ENCODE peak calls at places on chromosomes 7 and 10, in ten cellular contexts. M is prostate gland, O is HL-60, U is tibial artery, K is PC-3, S is kidney epithelial cell, I is GM10248, F is heart left ventricle, R is Panc1, X is OCI-LY7. P is an unnamed sample.
A peak's percentile ranks its signal among the peaks of the same experiment; 100 is the strongest.

GRCh38 chr10:112261281-112261822 is 21.8 kb upstream of the TECTB start:
- DNase-seq in F (no peak), X (no peak), U (no peak), O (no peak), M (no peak), S (no peak), K (no peak), R (no peak), I (no peak), P (no peak)

GRCh38 chr10:108180883-108181282 is 1016.4 kb upstream of the SORCS1 start:
- DNase-seq in O (no peak), R (no peak), X (no peak), F (no peak), U (no peak), K (peak; percentile 49), M (no peak), I (no peak), S (no peak), P (no peak)

GRCh38 chr7:157440346-157441022 is 103.7 kb downstream of the DNAJB6 start:
- DNase-seq in I (no peak), O (no peak), S (no peak), U (no peak), X (peak; percentile 10), R (no peak), K (no peak), M (no peak), F (no peak), P (no peak)

GRCh38 chr10:69912584-69912983 is 110.9 kb downstream of the COL13A1 start:
- DNase-seq in U (no peak), O (no peak), K (no peak), M (peak; percentile 50), X (no peak), I (no peak), F (no peak), S (no peak), R (no peak), P (no peak)

GRCh38 chr10:88831709-88832108 is 19.9 kb downstream of the ANKRD22 start:
- DNase-seq in S (no peak), O (no peak), R (no peak), U (no peak), F (no peak), X (no peak), M (no peak), I (no peak), K (no peak), P (peak; percentile 11)

GRCh38 chr7:83457022-83457892 is 191.7 kb downstream of the SEMA3E start:
- DNase-seq in O (no peak), R (no peak), U (no peak), S (no peak), M (no peak), F (no peak), I (no peak), X (no peak), K (no peak), P (peak; percentile 10)

GRCh38 chr7:35729061-35729783 is 34.3 kb upstream of the HERPUD2 start:
- DNase-seq in M (no peak), S (no peak), I (peak; percentile 67), X (peak; percentile 94), F (no peak), K (no peak), U (no peak), O (no peak), R (no peak), P (no peak)

GRCh38 chr7:80630611-80631010 is 7.8 kb upstream of the CD36 start:
- DNase-seq in X (no peak), S (no peak), K (no peak), M (no peak), U (no peak), I (no peak), R (no peak), F (no peak), O (no peak), P (no peak)

GRCh38 chr7:80379034-80379433 is 132.8 kb downstream of the GNAT3 start:
- DNase-seq in X (no peak), K (peak; percentile 77), I (no peak), S (no peak), R (no peak), O (no peak), M (no peak), U (no peak), F (no peak), P (peak; percentile 56)

GRCh38 chr10:14014423-14014822 is 316.3 kb downstream of the FRMD4A start:
- DNase-seq in R (no peak), F (no peak), I (no peak), X (no peak), U (no peak), O (no peak), M (no peak), K (no peak), S (no peak), P (no peak)

GRCh38 chr7:16986775-16987174 is 105.0 kb upstream of the AGR3 start:
- DNase-seq in R (no peak), U (no peak), S (no peak), K (no peak), F (no peak), X (no peak), O (no peak), M (no peak), I (no peak), P (no peak)

GRCh38 chr7:73442903-73443542 is 9.4 kb downstream of the FZD9 start:
- DNase-seq in F (no peak), I (no peak), O (no peak), U (no peak), K (no peak), M (no peak), R (no peak), X (no peak), S (no peak), P (no peak)

GRCh38 chr7:86116-86515 is 106.3 kb upstream of the FAM20C start:
- DNase-seq in S (no peak), I (no peak), K (no peak), F (no peak), R (no peak), U (peak; percentile 35), M (no peak), O (no peak), X (no peak), P (no peak)

GRCh38 chr10:31697271-31698168 is 231.1 kb downstream of the ARHGAP12 start:
- DNase-seq in R (no peak), I (no peak), O (no peak), F (peak; percentile 92), X (no peak), S (peak; percentile 28), U (peak; percentile 94), M (peak; percentile 10), K (peak; percentile 9), P (no peak)

GRCh38 chr7:56062382-56062781 is 1.7 kb upstream of the SUMF2 start:
- DNase-seq in X (no peak), U (no peak), S (no peak), O (no peak), M (no peak), K (peak; percentile 69), F (no peak), I (no peak), R (no peak), P (no peak)

GRCh38 chr7:80496586-80496985 is 15.3 kb downstream of the GNAT3 start:
- DNase-seq in O (no peak), S (no peak), M (no peak), I (no peak), K (peak; percentile 17), F (no peak), R (no peak), U (no peak), X (no peak), P (no peak)

DNA sequence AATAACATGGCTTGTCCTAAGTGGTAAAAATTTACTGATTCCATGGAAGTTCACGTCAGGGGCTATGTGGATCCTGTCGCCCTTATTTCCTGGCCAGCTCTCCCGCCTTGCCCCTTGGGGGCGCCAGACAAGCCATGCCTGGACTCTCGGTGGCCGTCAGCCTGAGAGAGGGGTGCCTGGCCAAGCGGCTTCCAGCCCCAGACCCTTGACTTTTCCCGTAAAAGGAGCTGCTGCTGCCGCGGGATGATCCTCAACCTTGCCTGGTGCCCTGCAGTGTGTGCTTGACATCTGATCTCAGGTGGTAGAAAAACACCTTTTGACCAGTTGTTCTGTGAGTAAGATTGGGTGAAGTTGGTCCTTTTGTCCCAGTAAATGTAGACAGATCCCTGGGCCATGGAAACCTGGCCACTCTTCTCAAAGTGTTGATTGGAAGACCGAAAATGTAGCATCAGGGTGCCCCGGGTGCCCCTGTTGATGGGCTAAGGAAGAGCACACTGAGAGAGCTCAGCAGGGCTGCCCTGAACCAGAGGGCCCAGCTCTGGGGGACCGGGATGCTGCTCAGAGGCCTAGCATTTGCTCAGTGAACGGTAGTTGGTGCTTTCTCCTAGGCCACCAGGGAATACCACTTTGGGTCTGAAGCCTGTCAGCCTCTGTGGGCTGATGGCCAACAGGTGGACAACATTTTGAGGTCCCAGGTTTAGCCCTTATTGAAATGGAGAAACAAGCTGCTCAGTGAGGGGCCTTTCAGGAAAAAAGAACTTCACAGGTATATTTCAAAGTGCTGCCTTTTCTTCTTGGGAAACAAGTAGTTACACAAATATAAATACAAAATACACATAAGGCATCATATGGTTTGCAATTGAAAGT is 162.5 kb downstream of the LRMDA start:
- DNase-seq in M (no peak), S (no peak), U (no peak), I (no peak), O (no peak), K (no peak), X (no peak), F (no peak), R (no peak), P (no peak)
- TF ChIP-seq CTCF in M (no peak), S (peak; percentile 57), U (no peak), I (no peak), O (no peak), K (peak; percentile 89), X (peak; percentile 54), F (no peak), R (peak; percentile 31), P (peak; percentile 25)

GRCh38 chr7:30908681-30909080 is 3.0 kb upstream of the AQP1 start:
- DNase-seq in M (no peak), O (no peak), S (no peak), U (no peak), I (no peak), F (no peak), K (no peak), R (no peak), X (no peak), P (no peak)
- TF ChIP-seq CTCF in M (no peak), O (no peak), S (no peak), U (no peak), I (peak; percentile 14), F (no peak), K (peak; percentile 17), R (no peak), X (no peak), P (peak; percentile 16)

GRCh38 chr7:31476073-31476745 is 37.7 kb upstream of the ITPRID1 start:
- DNase-seq in X (no peak), S (no peak), R (no peak), O (no peak), M (no peak), I (no peak), U (no peak), K (peak; percentile 33), F (no peak), P (no peak)
- TF ChIP-seq CTCF in X (no peak), S (peak; percentile 7), R (peak; percentile 25), O (no peak), M (no peak), I (no peak), U (no peak), K (peak; percentile 51), F (no peak), P (peak; percentile 35)

DNA sequence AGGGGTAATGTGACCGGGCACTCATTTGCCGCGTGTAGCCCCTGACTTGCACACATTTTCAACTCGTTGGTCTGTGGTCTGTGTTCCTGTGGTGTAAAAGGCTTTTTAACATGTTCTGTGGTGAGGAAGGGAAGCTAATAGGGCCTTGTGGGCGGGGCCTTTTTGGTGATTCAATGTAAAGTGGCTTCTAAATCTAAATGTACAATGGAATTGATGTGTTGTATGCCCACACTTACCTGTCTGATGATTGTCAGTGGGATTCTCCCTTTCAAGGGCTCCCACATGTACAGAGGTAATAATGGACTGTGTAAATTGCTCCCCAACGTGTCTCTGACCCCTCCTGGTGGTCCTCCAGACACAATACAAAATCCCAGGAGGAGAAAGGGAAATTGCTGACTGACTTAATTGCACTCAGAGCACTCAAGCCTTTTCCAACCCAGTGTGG is 43.1 kb upstream of the GATAD1 start:
- DNase-seq in R (no peak), O (peak; percentile 87), U (no peak), S (no peak), M (no peak), I (no peak), X (no peak), K (no peak), F (no peak), P (no peak)
- TF ChIP-seq CTCF in R (peak; percentile 16), O (no peak), U (no peak), S (no peak), M (no peak), I (no peak), X (peak; percentile 40), K (no peak), F (no peak), P (no peak)

P was measured in foreskin keratinocyte.